ENCODE peak calls at places on chromosomes 13 and 19, in five cellular contexts. J is H1, G is mesenchymal stem cell, W is mesendoderm, I is neuronal stem cell. Y is an unnamed sample.
A peak's percentile ranks its signal among the peaks of the same experiment; 100 is the strongest.

GRCh38 chr19:8446055-8446709 is 1.4 kb downstream of the HNRNPM start:
- DNase-seq in J (no peak), G (peak; percentile 43), W (no peak), I (no peak), Y (no peak)

GRCh38 chr19:37914908-37915307 is 7.9 kb downstream of the SIPA1L3 start:
- DNase-seq in J (no peak), G (no peak), W (no peak), I (no peak), Y (no peak)

GRCh38 chr13:113646376-113646775 is 11.6 kb downstream of the ATP4B start:
- DNase-seq in J (no peak), G (no peak), W (no peak), I (no peak), Y (no peak)

GRCh38 chr13:51646041-51646670 is 61.9 kb downstream of the WDFY2 start:
- DNase-seq in J (peak; percentile 59), G (no peak), W (peak; percentile 12), I (no peak), Y (no peak)

GRCh38 chr13:111909501-111909900 is 157.4 kb upstream of the SOX1 start:
- DNase-seq in J (no peak), G (no peak), W (no peak), I (no peak), Y (no peak)

GRCh38 chr19:13839193-13839937 is 37.6 kb upstream of the NANOS3 start:
- DNase-seq in J (peak; percentile 69), G (peak; percentile 86), W (no peak), I (no peak), Y (peak; percentile 81)

GRCh38 chr13:85223883-85224656 is 575.1 kb downstream of the SLITRK6 start:
- DNase-seq in J (no peak), G (peak; percentile 27), W (no peak), I (no peak), Y (no peak)

GRCh38 chr19:41441321-41441945 is 1.5 kb upstream of the ERICH4 start:
- DNase-seq in J (no peak), G (no peak), W (no peak), I (no peak), Y (no peak)

GRCh38 chr13:37313383-37313782 is 207.9 kb upstream of the CSNK1A1L start:
- DNase-seq in J (no peak), G (no peak), W (no peak), I (no peak), Y (no peak)

GRCh38 chr13:113354831-113355610 is 8.9 kb downstream of the GRTP1 start:
- DNase-seq in J (no peak), G (no peak), W (no peak), I (no peak), Y (no peak)

GRCh38 chr13:31764556-31764955 is 25.2 kb downstream of the RXFP2 start:
- DNase-seq in J (no peak), G (no peak), W (no peak), I (no peak), Y (no peak)

GRCh38 chr19:6711078-6711361 is 9.4 kb downstream of the C3 start:
- DNase-seq in J (no peak), G (no peak), W (no peak), I (no peak), Y (no peak)

GRCh38 chr13:92843549-92843948 is 383.1 kb upstream of the GPC6 start:
- DNase-seq in J (no peak), G (peak; percentile 78), W (no peak), I (no peak), Y (no peak)

GRCh38 chr19:54883228-54883627 is 9.2 kb downstream of the FCAR start:
- DNase-seq in J (no peak), G (no peak), W (no peak), I (no peak), Y (no peak)

GRCh38 chr13:106440846-106441245 is 94.6 kb downstream of the EFNB2 start:
- DNase-seq in J (no peak), G (no peak), W (peak; percentile 84), I (no peak), Y (no peak)

GRCh38 chr19:7767487-7767886 is 4.4 kb downstream of the CLEC4M start:
- DNase-seq in J (no peak), G (no peak), W (no peak), I (no peak), Y (no peak)

GRCh38 chr13:66803013-66803739 is 427.0 kb downstream of the PCDH9 start:
- DNase-seq in J (no peak), G (no peak), W (no peak), I (no peak), Y (no peak)

GRCh38 chr19:623974-624373 is 9.4 kb downstream of the POLRMT start:
- DNase-seq in J (no peak), G (peak; percentile 83), W (no peak), I (no peak), Y (no peak)

GRCh38 chr19:40778045-40778864 is at the start of gene RAB4B:
- DNase-seq in J (peak; percentile 100), G (peak; percentile 100), W (peak; percentile 100), I (peak; percentile 100), Y (peak; percentile 100)

GRCh38 chr13:78185700-78186099 is 267.1 kb upstream of the EDNRB start:
- DNase-seq in J (no peak), G (no peak), W (no peak), I (no peak), Y (no peak)

GRCh38 chr13:47621931-47622330 is 379.1 kb downstream of the SUCLA2 start:
- DNase-seq in J (no peak), G (no peak), W (no peak), I (no peak), Y (no peak)

GRCh38 chr13:64662887-64663593 is 2567.1 kb downstream of the PCDH9 start:
- DNase-seq in J (no peak), G (no peak), W (no peak), I (no peak), Y (no peak)

GRCh38 chr19:5953680-5954213 is 24.2 kb downstream of the RANBP3 start:
- DNase-seq in J (no peak), G (peak; percentile 30), W (no peak), I (no peak), Y (no peak)

GRCh38 chr19:18500820-18501219 is 21.1 kb downstream of the ELL start:
- DNase-seq in J (no peak), G (no peak), W (no peak), I (no peak), Y (no peak)
- H2AK5ac ChIP-seq in J (no peak overlapping the region), G (no peak overlapping the region), W (no peak overlapping the region), I (no peak overlapping the region), Y (no peak overlapping the region)

GRCh38 chr13:28531956-28532225 is 37.0 kb upstream of the FLT1 start:
- DNase-seq in J (no peak), G (no peak), W (no peak), I (no peak), Y (no peak)

GRCh38 chr13:28529836-28530235 is 34.9 kb upstream of the FLT1 start:
- DNase-seq in J (no peak), G (no peak), W (no peak), I (no peak), Y (no peak)

GRCh38 chr13:28531195-28531955 is 36.4 kb upstream of the FLT1 start:
- DNase-seq in J (peak; percentile 81), G (peak; percentile 50), W (peak; percentile 77), I (peak; percentile 37), Y (peak; percentile 36)

GRCh38 chr13:28532226-28533048 is 37.5 kb upstream of the FLT1 start:
- DNase-seq in J (peak; percentile 71), G (peak; percentile 30), W (peak; percentile 44), I (peak; percentile 47), Y (no peak)

DNA sequence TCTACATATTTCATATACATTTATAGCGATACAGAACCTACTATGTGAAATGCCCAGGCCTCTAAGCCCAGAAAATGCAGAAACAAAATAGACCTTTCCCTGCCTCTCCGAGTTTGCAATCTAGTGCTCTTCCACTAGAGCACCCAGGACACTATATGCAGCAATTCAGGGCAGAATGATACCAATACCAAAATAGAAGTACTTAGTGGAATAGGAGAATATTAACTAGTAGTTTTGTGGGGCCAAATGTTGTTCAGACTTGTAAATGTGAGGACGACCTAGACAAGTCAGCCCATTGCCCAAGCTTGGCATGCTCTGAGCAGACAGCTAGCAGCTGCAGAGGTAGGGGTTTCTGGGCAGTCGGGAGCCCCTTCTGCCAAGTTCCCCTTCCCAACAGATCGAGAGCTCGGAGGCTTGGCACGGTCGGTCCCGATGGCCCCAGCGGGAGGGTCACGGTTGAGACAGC is 35.8 kb upstream of the FLT1 start:
- DNase-seq in J (no peak), G (peak; percentile 44), W (no peak), I (no peak), Y (peak; percentile 27)
- H3K4me3 ChIP-seq in J (peak overlapping the region; percentile 71), G (peak overlapping the region; percentile 26), W (peak overlapping the region; percentile 32), I (peak overlapping the region; percentile 27), Y (no peak overlapping the region)

GRCh38 chr19:2270572-2271515 is 11.1 kb downstream of the PEAK3 start:
- DNase-seq in J (no peak), G (peak; percentile 86), W (peak; percentile 65), I (no peak), Y (peak; percentile 77)

GRCh38 chr19:2268861-2269243 is 12.6 kb upstream of the JSRP1 start:
- DNase-seq in J (no peak), G (no peak), W (no peak), I (no peak), Y (no peak)

GRCh38 chr19:2268480-2268830 is 12.2 kb upstream of the JSRP1 start:
- DNase-seq in J (no peak), G (no peak), W (no peak), I (no peak), Y (peak; percentile 76)

GRCh38 chr19:2270157-2270571 is 11.8 kb downstream of the PEAK3 start:
- DNase-seq in J (no peak), G (no peak), W (no peak), I (no peak), Y (peak; percentile 29)

DNA sequence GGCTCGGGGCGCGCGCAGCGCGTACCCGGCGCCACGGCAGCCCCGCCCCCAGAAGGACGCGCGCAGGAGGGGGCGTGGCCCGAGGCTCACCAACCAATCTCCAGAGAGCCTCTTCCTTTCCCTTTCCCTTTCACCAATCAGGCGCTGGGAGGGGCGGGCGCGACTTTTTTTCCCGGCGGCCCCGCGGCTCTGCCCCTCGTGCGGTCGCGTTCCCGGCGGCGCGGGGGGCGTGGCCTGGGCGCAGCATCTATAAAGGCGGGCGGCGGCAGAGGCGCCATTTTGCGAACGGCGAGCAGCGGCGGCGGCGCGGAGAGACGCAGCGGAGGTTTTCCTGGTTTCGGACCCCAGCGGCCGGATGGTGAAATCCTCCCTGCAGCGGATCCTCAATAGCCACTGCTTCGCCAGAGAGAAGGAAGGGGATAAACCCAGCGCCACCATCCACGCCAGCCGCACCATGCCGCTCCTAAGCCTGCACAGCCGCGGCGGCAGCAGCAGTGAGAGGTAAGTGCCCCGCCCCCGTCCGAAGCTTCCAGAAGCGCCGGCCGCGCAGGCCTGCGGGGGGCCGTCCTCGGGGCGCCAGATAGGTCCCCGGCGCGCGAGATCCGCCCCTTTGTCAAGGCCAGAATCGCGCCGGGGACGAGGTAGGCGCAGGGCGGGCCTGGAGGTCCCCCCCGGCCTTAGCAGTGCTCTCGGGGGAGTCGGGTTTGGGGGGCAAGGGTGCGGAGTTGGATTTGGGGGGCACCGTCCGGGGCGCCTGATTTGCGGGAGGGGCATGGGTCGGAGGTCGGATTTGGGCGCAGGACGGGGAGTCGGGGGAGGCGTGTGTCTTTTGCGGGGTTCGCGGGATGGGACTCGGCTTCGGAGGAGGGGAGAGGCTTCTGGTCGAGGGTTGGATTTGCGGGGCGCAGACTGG is 12.5 kb downstream of the PEAK3 start:
- DNase-seq in J (peak; percentile 100), G (peak; percentile 96), W (peak; percentile 98), I (peak; percentile 97), Y (peak; percentile 98)
- H3K18ac ChIP-seq in J (peak overlapping the region; percentile 96), G (peak overlapping the region; percentile 94), W (peak overlapping the region; percentile 69), I (peak overlapping the region; percentile 98), Y (peak overlapping the region; percentile 82)

DNA sequence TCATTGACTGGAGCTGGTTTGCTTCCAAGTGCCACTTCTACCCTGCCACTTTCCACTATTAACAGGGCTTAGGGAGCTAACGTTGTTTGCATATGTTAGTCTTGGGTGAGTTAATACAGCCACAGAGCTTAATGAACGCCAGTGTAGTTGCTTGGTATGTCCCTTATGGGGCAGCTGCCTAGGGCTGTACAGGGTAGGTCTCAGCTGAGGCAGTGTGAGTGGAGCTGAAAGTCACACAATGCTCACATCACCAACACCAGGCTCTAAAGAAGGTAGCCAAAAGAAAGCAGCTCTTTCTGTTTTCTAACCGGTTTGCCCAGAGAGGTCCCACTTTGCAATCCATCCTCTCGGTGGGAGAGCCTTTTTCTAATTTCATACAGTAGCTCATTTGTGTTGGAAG is 186.2 kb downstream of the RGCC start:
- DNase-seq in J (no peak), G (no peak), W (no peak), I (no peak), Y (no peak)
- H2AK5ac ChIP-seq in J (no peak overlapping the region), G (peak overlapping the region; percentile 69), W (no peak overlapping the region), I (no peak overlapping the region), Y (peak overlapping the region; percentile 53)

Y was measured in trophoblast cell.